ENCODE peak calls at places on chromosomes 3 and 15, in four cellular contexts. One of them, this sample, is unnamed.

GRCh38 chr15:75431250-75431649 is 20.2 kb downstream of the SIN3A start:
- DNase-seq in K562: no peak
- DNase-seq in WTC11: no peak
- DNase-seq in HepG2: no peak
- DNase-seq in this sample: no peak

GRCh38 chr3:64621275-64621674 is 66.5 kb downstream of the ADAMTS9 start:
- DNase-seq in K562: no peak
- DNase-seq in WTC11: no peak
- DNase-seq in HepG2: no peak
- DNase-seq in this sample: no peak

GRCh38 chr3:184380627-184381260 is 890 bp downstream of the CHRD start:
- DNase-seq in K562: no peak
- DNase-seq in WTC11: no peak
- DNase-seq in HepG2: no peak
- DNase-seq in this sample: no peak

GRCh38 chr3:25021816-25022215 is 406.2 kb upstream of the RARB start:
- DNase-seq in K562: no peak
- DNase-seq in WTC11: no peak
- DNase-seq in HepG2: peak; percentile 3
- DNase-seq in this sample: peak; percentile 14

GRCh38 chr3:45870099-45870498 is 16.2 kb upstream of the CCR9 start:
- DNase-seq in K562: no peak
- DNase-seq in WTC11: no peak
- DNase-seq in HepG2: no peak
- DNase-seq in this sample: no peak

GRCh38 chr3:127848131-127849129 is 26.1 kb upstream of the MGLL start:
- DNase-seq in K562: no peak
- DNase-seq in WTC11: no peak
- DNase-seq in HepG2: no peak
- DNase-seq in this sample: no peak

GRCh38 chr3:135503429-135504083 is 462.0 kb upstream of the PPP2R3A start:
- DNase-seq in K562: peak; percentile 45
- DNase-seq in WTC11: peak; percentile 92
- DNase-seq in HepG2: peak; percentile 20
- DNase-seq in this sample: peak; percentile 78

GRCh38 chr3:13009132-13009945 is 63.9 kb downstream of the IQSEC1 start:
- DNase-seq in K562: peak; percentile 36
- DNase-seq in WTC11: no peak
- DNase-seq in HepG2: no peak
- DNase-seq in this sample: no peak

GRCh38 chr3:44661189-44661588 is 12.7 kb downstream of the ZNF35 start:
- DNase-seq in K562: no peak
- DNase-seq in WTC11: no peak
- DNase-seq in HepG2: peak; percentile 5
- DNase-seq in this sample: no peak

GRCh38 chr15:53297828-53298227 is 461.6 kb downstream of the WDR72 start:
- DNase-seq in K562: no peak
- DNase-seq in WTC11: no peak
- DNase-seq in HepG2: peak; percentile 50
- DNase-seq in this sample: no peak

GRCh38 chr15:29568840-29569532 is 253.3 kb downstream of the TJP1 start:
- DNase-seq in K562: no peak
- DNase-seq in WTC11: peak; percentile 53
- DNase-seq in HepG2: peak; percentile 23
- DNase-seq in this sample: peak; percentile 23

GRCh38 chr3:51510996-51511395 is 11.2 kb upstream of the DCAF1 start:
- DNase-seq in K562: no peak
- DNase-seq in WTC11: no peak
- DNase-seq in HepG2: no peak
- DNase-seq in this sample: no peak

GRCh38 chr15:55742498-55742926 is 440 bp downstream of the PRTG start:
- DNase-seq in K562: no peak
- DNase-seq in WTC11: no peak
- DNase-seq in HepG2: no peak
- DNase-seq in this sample: no peak

GRCh38 chr3:15309662-15310335 is 22.6 kb downstream of the SH3BP5 start:
- DNase-seq in K562: no peak
- DNase-seq in WTC11: no peak
- DNase-seq in HepG2: no peak
- DNase-seq in this sample: no peak

GRCh38 chr3:30342319-30343060 is 263.9 kb upstream of the TGFBR2 start:
- DNase-seq in K562: no peak
- DNase-seq in WTC11: no peak
- DNase-seq in HepG2: peak; percentile 87
- DNase-seq in this sample: no peak

GRCh38 chr3:11455977-11456376 is 183.8 kb downstream of the ATG7 start:
- DNase-seq in K562: no peak
- DNase-seq in WTC11: no peak
- DNase-seq in HepG2: no peak
- DNase-seq in this sample: no peak

GRCh38 chr3:178325330-178325729 is 210.9 kb upstream of the KCNMB2 start:
- DNase-seq in K562: no peak
- DNase-seq in WTC11: no peak
- DNase-seq in HepG2: no peak
- DNase-seq in this sample: no peak

GRCh38 chr3:132288357-132288756 is 28.9 kb upstream of the ACP3 start:
- DNase-seq in K562: no peak
- DNase-seq in WTC11: no peak
- DNase-seq in HepG2: no peak
- DNase-seq in this sample: no peak

GRCh38 chr3:162932503-162932902 is 1435.9 kb downstream of the OTOL1 start:
- DNase-seq in K562: no peak
- DNase-seq in WTC11: no peak
- DNase-seq in HepG2: no peak
- DNase-seq in this sample: no peak

GRCh38 chr3:53996153-53996861 is 104.6 kb upstream of the SELENOK start:
- DNase-seq in K562: no peak
- DNase-seq in WTC11: no peak
- DNase-seq in HepG2: no peak
- DNase-seq in this sample: no peak

GRCh38 chr15:68335251-68335650 is 57.7 kb downstream of the FEM1B start:
- DNase-seq in K562: no peak
- DNase-seq in WTC11: no peak
- DNase-seq in HepG2: no peak
- DNase-seq in this sample: no peak

GRCh38 chr3:45617430-45618080 is 23.0 kb downstream of the LIMD1 start:
- DNase-seq in K562: no peak
- DNase-seq in WTC11: no peak
- DNase-seq in HepG2: peak; percentile 89
- DNase-seq in this sample: no peak

GRCh38 chr15:38867556-38867955 is 302.9 kb upstream of the RASGRP1 start:
- DNase-seq in K562: no peak
- DNase-seq in WTC11: no peak
- DNase-seq in HepG2: no peak
- DNase-seq in this sample: no peak

GRCh38 chr3:101963902-101964362 is 114.6 kb downstream of the NFKBIZ start:
- DNase-seq in K562: no peak
- DNase-seq in WTC11: no peak
- DNase-seq in HepG2: no peak
- DNase-seq in this sample: no peak

GRCh38 chr3:157347577-157348303 is 88.9 kb upstream of the PTX3 start:
- DNase-seq in K562: peak; percentile 34
- DNase-seq in WTC11: peak; percentile 89
- DNase-seq in HepG2: no peak
- DNase-seq in this sample: no peak

GRCh38 chr3:147407107-147407494 is 758 bp upstream of the ZIC4 start:
- DNase-seq in K562: no peak
- DNase-seq in WTC11: peak; percentile 41
- DNase-seq in HepG2: no peak
- DNase-seq in this sample: no peak

GRCh38 chr3:133663569-133664313 is 2.0 kb upstream of the TOPBP1 start:
- DNase-seq in K562: peak; percentile 63
- DNase-seq in WTC11: no peak
- DNase-seq in HepG2: peak; percentile 82
- DNase-seq in this sample: peak; percentile 63

GRCh38 chr15:69857246-69857645 is 240.5 kb downstream of the TLE3 start:
- DNase-seq in K562: no peak
- DNase-seq in WTC11: no peak
- DNase-seq in HepG2: no peak
- DNase-seq in this sample: no peak

GRCh38 chr15:59688383-59688887 is 685 bp downstream of the BNIP2 start:
- DNase-seq in K562: no peak
- DNase-seq in WTC11: no peak
- DNase-seq in HepG2: peak; percentile 42
- DNase-seq in this sample: no peak

GRCh38 chr3:43231276-43232000 is 54.9 kb upstream of the SNRK start:
- DNase-seq in K562: no peak
- DNase-seq in WTC11: no peak
- DNase-seq in HepG2: no peak
- DNase-seq in this sample: no peak

GRCh38 chr3:97350976-97351375 is 413.6 kb upstream of the ARL6 start:
- DNase-seq in K562: no peak
- DNase-seq in WTC11: no peak
- DNase-seq in HepG2: no peak
- DNase-seq in this sample: no peak

GRCh38 chr15:41934843-41935242 is 37.5 kb downstream of the EHD4 start:
- DNase-seq in K562: peak; percentile 37
- DNase-seq in WTC11: no peak
- DNase-seq in HepG2: no peak
- DNase-seq in this sample: no peak

GRCh38 chr3:123201557-123202427 is at the start of gene SEC22A:
- DNase-seq in K562: peak; percentile 87
- DNase-seq in WTC11: peak; percentile 98
- DNase-seq in HepG2: peak; percentile 91
- DNase-seq in this sample: peak; percentile 94

DNA sequence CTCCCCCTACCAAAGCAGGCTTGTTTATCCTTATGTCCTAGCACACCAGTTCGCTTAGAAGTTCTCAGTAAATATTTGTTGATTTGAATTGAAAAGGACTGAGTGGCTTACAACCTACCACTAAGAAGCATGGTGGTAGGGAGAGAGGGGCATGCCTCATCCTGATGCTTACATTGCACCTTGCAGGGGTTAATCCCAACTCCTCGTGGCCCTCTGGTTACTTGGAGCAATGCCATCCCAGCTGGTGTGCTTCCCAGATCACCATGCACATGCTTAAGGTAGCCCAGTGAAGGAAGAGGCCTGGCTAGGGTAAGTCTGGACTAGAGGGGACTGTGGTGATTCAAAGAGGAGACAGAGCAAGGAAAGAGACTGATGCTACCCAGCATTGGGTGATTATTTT is 253.3 kb downstream of the CLSTN2 start:
- DNase-seq in K562: no peak
- DNase-seq in WTC11: no peak
- DNase-seq in HepG2: no peak
- DNase-seq in this sample: no peak
- TF ChIP-seq ELF4 in K562: no peak
- TF ChIP-seq ELF4 in WTC11: no peak
- TF ChIP-seq ELF4 in HepG2: no peak
- TF ChIP-seq ELF4 in this sample: no peak

GRCh38 chr15:66024998-66025397 is 155.7 kb downstream of the RAB11A start:
- DNase-seq in K562: no peak
- DNase-seq in WTC11: no peak
- DNase-seq in HepG2: no peak
- DNase-seq in this sample: no peak

GRCh38 chr15:66023322-66023972 is 154.2 kb downstream of the RAB11A start:
- DNase-seq in K562: no peak
- DNase-seq in WTC11: no peak
- DNase-seq in HepG2: no peak
- DNase-seq in this sample: no peak

GRCh38 chr15:66025972-66026371 is 156.7 kb downstream of the RAB11A start:
- DNase-seq in K562: no peak
- DNase-seq in WTC11: peak; percentile 46
- DNase-seq in HepG2: no peak
- DNase-seq in this sample: no peak

GRCh38 chr15:66024116-66024515 is 154.8 kb downstream of the RAB11A start:
- DNase-seq in K562: no peak
- DNase-seq in WTC11: no peak
- DNase-seq in HepG2: no peak
- DNase-seq in this sample: no peak

GRCh38 chr15:66027268-66027806 is 158.0 kb downstream of the RAB11A start:
- DNase-seq in K562: no peak
- DNase-seq in WTC11: no peak
- DNase-seq in HepG2: no peak
- DNase-seq in this sample: no peak
- TF ChIP-seq ELF4 in K562: no peak
- TF ChIP-seq ELF4 in WTC11: no peak
- TF ChIP-seq ELF4 in HepG2: no peak
- TF ChIP-seq ELF4 in this sample: no peak

GRCh38 chr15:45442497-45443135 is 64.3 kb upstream of the GATM start:
- DNase-seq in K562: no peak
- DNase-seq in WTC11: no peak
- DNase-seq in HepG2: no peak
- DNase-seq in this sample: no peak
- TF ChIP-seq ELF4 in K562: no peak
- TF ChIP-seq ELF4 in WTC11: no peak
- TF ChIP-seq ELF4 in HepG2: no peak
- TF ChIP-seq ELF4 in this sample: no peak

DNA sequence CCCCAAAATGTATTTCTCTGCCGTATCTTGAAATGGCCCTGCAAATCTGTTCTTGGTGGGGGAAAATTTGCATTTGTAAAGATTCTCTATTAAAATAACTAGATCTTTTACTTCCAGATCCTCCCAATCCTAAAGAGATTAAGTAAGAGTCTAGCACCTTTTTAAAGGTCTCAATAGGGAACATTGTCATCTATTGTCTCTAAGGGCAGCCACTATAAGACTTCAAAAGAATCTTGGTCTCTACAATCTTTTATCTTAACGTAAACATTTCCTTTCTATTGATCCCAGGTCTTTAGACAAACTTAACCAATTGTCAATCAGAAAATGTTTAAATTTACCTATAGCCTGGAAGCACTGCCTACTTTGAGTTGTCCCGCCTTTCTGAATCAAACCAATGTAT is 1313.3 kb downstream of the ROBO2 start:
- DNase-seq in K562: no peak
- DNase-seq in WTC11: no peak
- DNase-seq in HepG2: no peak
- DNase-seq in this sample: no peak
- TF ChIP-seq ELF4 in K562: no peak
- TF ChIP-seq ELF4 in WTC11: no peak
- TF ChIP-seq ELF4 in HepG2: no peak
- TF ChIP-seq ELF4 in this sample: no peak

This sample was measured in HEK293T.